ENCODE peak calls at places on chromosomes 5 and 9, in six cellular contexts. H is pancreas, T is HFF-Myc, J is fibroblast of lung, C is PC-3, V is GM12865. Z is an unnamed sample.

GRCh38 chr9:20592673-20593072 is 29.6 kb downstream of the MLLT3 start:
- DNase-seq in H (no peak), T (no peak), J (peak; percentile 82), C (peak; percentile 41), V (no peak), Z (no peak)

GRCh38 chr5:4905674-4906528 is 234.2 kb upstream of the ADAMTS16 start:
- DNase-seq in H (peak; percentile 11), T (no peak), J (peak; percentile 50), C (no peak), V (no peak), Z (peak; percentile 45)

GRCh38 chr5:5250758-5251157 is 110.6 kb downstream of the ADAMTS16 start:
- DNase-seq in H (no peak), T (no peak), J (no peak), C (no peak), V (no peak), Z (no peak)

GRCh38 chr5:107468286-107468685 is 202.5 kb downstream of the EFNA5 start:
- DNase-seq in H (no peak), T (no peak), J (no peak), C (no peak), V (no peak), Z (no peak)

GRCh38 chr5:28542968-28543367 is 1504.6 kb upstream of the CDH9 start:
- DNase-seq in H (no peak), T (no peak), J (peak; percentile 98), C (peak; percentile 75), V (no peak), Z (peak; percentile 71)

GRCh38 chr5:151659001-151659754 is 27.5 kb downstream of the SPARC start:
- DNase-seq in H (peak; percentile 77), T (no peak), J (peak; percentile 78), C (peak; percentile 79), V (peak; percentile 91), Z (peak; percentile 84)

GRCh38 chr5:11909471-11909870 is 5.2 kb upstream of the CTNND2 start:
- DNase-seq in H (no peak), T (no peak), J (peak; percentile 51), C (no peak), V (no peak), Z (no peak)

GRCh38 chr9:35258665-35259474 is 97.1 kb downstream of the UNC13B start:
- DNase-seq in H (peak; percentile 72), T (peak; percentile 32), J (peak; percentile 60), C (peak; percentile 66), V (peak; percentile 68), Z (peak; percentile 81)

GRCh38 chr9:115226152-115226551 is 108.2 kb upstream of the TNC start:
- DNase-seq in H (no peak), T (no peak), J (no peak), C (peak; percentile 47), V (no peak), Z (no peak)

GRCh38 chr9:14451949-14452348 is 138.0 kb upstream of the NFIB start:
- DNase-seq in H (no peak), T (no peak), J (no peak), C (no peak), V (peak; percentile 32), Z (no peak)

GRCh38 chr5:95562282-95562681 is 7.4 kb downstream of the ARSK start:
- DNase-seq in H (no peak), T (no peak), J (no peak), C (no peak), V (no peak), Z (no peak)

GRCh38 chr5:42582723-42583122 is 159.5 kb downstream of the GHR start:
- DNase-seq in H (no peak), T (no peak), J (no peak), C (no peak), V (no peak), Z (no peak)

GRCh38 chr9:93630806-93631411 is 54.5 kb downstream of the PHF2 start:
- DNase-seq in H (no peak), T (no peak), J (no peak), C (no peak), V (no peak), Z (no peak)

GRCh38 chr5:112418412-112419049 is 546 bp downstream of the EPB41L4A start:
- DNase-seq in H (no peak), T (no peak), J (no peak), C (no peak), V (no peak), Z (no peak)

GRCh38 chr9:21993893-21994525 is at the start of gene CDKN2A:
- DNase-seq in H (peak; percentile 37), T (no peak), J (peak; percentile 62), C (peak; percentile 39), V (peak; percentile 89), Z (no peak)

GRCh38 chr9:111113712-111114111 is 75.4 kb upstream of the LPAR1 start:
- DNase-seq in H (no peak), T (no peak), J (no peak), C (no peak), V (no peak), Z (no peak)

GRCh38 chr5:113232246-113232645 is 202.5 kb downstream of the TSSK1B start:
- DNase-seq in H (no peak), T (no peak), J (peak; percentile 70), C (peak; percentile 32), V (no peak), Z (peak; percentile 67)

GRCh38 chr5:176743828-176744583 is 66.4 kb upstream of the UNC5A start:
- DNase-seq in H (no peak), T (no peak), J (no peak), C (no peak), V (no peak), Z (no peak)

GRCh38 chr9:129064499-129064908 is 16.4 kb upstream of the DOLPP1 start:
- DNase-seq in H (no peak), T (no peak), J (no peak), C (no peak), V (no peak), Z (no peak)

GRCh38 chr5:175813943-175814630 is 57.3 kb upstream of the CPLX2 start:
- DNase-seq in H (no peak), T (no peak), J (no peak), C (peak; percentile 93), V (no peak), Z (no peak)

GRCh38 chr5:5432020-5432707 is 9.7 kb downstream of the ICE1 start:
- DNase-seq in H (no peak), T (no peak), J (peak; percentile 80), C (peak; percentile 47), V (no peak), Z (peak; percentile 80)

GRCh38 chr5:63686938-63687337 is 275.3 kb downstream of the HTR1A start:
- DNase-seq in H (no peak), T (no peak), J (no peak), C (peak; percentile 41), V (no peak), Z (no peak)

GRCh38 chr5:140672455-140673186 is 755 bp downstream of the DND1 start:
- DNase-seq in H (peak; percentile 31), T (no peak), J (peak; percentile 9), C (no peak), V (no peak), Z (peak; percentile 23)

GRCh38 chr5:135263022-135263668 is 135.9 kb downstream of the MACROH2A1 start:
- DNase-seq in H (no peak), T (no peak), J (no peak), C (no peak), V (no peak), Z (no peak)

GRCh38 chr5:135160036-135160675 is 126.1 kb upstream of the PITX1 start:
- DNase-seq in H (no peak), T (no peak), J (no peak), C (no peak), V (no peak), Z (no peak)

GRCh38 chr5:177478711-177479646 is 5.5 kb upstream of the DBN1 start:
- DNase-seq in H (peak; percentile 69), T (no peak), J (peak; percentile 55), C (no peak), V (no peak), Z (peak; percentile 65)

GRCh38 chr9:78131969-78132687 is 100.5 kb upstream of the GNAQ start:
- DNase-seq in H (no peak), T (no peak), J (peak; percentile 57), C (peak; percentile 2), V (no peak), Z (peak; percentile 22)

GRCh38 chr9:133740891-133741290 is 2.7 kb upstream of the SARDH start:
- DNase-seq in H (peak; percentile 6), T (no peak), J (no peak), C (no peak), V (no peak), Z (no peak)

GRCh38 chr5:68255305-68256130 is 40.0 kb downstream of the PIK3R1 start:
- DNase-seq in H (no peak), T (no peak), J (no peak), C (no peak), V (no peak), Z (no peak)

GRCh38 chr5:50665091-50665490 is 1.3 kb upstream of the PARP8 start:
- DNase-seq in H (no peak), T (no peak), J (no peak), C (no peak), V (no peak), Z (no peak)

GRCh38 chr9:108166509-108166908 is 676.9 kb upstream of the KLF4 start:
- DNase-seq in H (no peak), T (no peak), J (no peak), C (no peak), V (no peak), Z (no peak)

GRCh38 chr5:79240561-79240960 is 4.6 kb downstream of the JMY start:
- DNase-seq in H (no peak), T (no peak), J (no peak), C (no peak), V (no peak), Z (no peak)
- H3K4me3 ChIP-seq in H (peak overlapping the region; percentile 8), T (no peak overlapping the region), J (no peak overlapping the region), C (peak overlapping the region; percentile 48), V (no peak overlapping the region), Z (no peak overlapping the region)

DNA sequence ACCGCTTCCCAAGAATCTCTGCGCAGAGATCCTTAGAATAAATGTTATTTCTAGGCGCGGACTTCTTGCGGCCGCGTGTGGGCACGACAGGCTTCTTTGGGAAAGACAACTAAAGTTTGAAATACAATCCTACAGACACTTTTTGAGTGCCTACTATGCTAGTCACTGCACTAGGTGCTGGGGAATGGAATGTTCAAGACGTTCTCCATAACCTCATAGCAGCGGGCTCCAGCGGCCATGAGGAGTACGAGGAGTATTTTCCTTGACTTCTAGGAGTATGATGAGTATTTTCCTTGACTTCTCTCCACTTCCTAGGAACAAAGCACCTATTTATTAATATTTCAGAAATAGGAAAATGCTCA is 636 bp upstream of the PWWP2A start:
- DNase-seq in H (no peak), T (no peak), J (no peak), C (no peak), V (no peak), Z (no peak)
- TF ChIP-seq CTCF in H (no peak), T (no peak), J (peak; percentile 27), C (peak; percentile 25), V (no peak), Z (peak; percentile 17)

GRCh38 chr5:154817815-154818214 is 32.6 kb downstream of the FAXDC2 start:
- DNase-seq in H (no peak), T (no peak), J (no peak), C (no peak), V (no peak), Z (no peak)
- H3K4me3 ChIP-seq in H (no peak overlapping the region), T (no peak overlapping the region), J (no peak overlapping the region), C (no peak overlapping the region), V (no peak overlapping the region), Z (no peak overlapping the region)

GRCh38 chr9:87515086-87515485 is 17.4 kb downstream of the DAPK1 start:
- DNase-seq in H (no peak), T (no peak), J (no peak), C (no peak), V (no peak), Z (peak; percentile 43)
- TF ChIP-seq CTCF in H (no peak), T (no peak), J (no peak), C (no peak), V (no peak), Z (no peak)